ENCODE peak calls at places on chromosomes 3 and 15, in four cellular contexts. One of them, this sample, is unnamed.

GRCh38 chr15:77597804-77598453 is 34.8 kb downstream of the LINGO1 start:
- DNase-seq in body of pancreas: no peak
- DNase-seq in lower lobe of right lung: no peak
- DNase-seq in HepG2: no peak
- DNase-seq in this sample: no peak

GRCh38 chr3:183307749-183308148 is 54.7 kb downstream of the B3GNT5 start:
- DNase-seq in body of pancreas: no peak
- DNase-seq in lower lobe of right lung: no peak
- DNase-seq in HepG2: no peak
- DNase-seq in this sample: no peak

GRCh38 chr3:124774841-124775402 is 44.7 kb downstream of the UMPS start:
- DNase-seq in body of pancreas: no peak
- DNase-seq in lower lobe of right lung: no peak
- DNase-seq in HepG2: no peak
- DNase-seq in this sample: no peak

GRCh38 chr3:123068227-123069020 is 1.6 kb downstream of the PDIA5 start:
- DNase-seq in body of pancreas: no peak
- DNase-seq in lower lobe of right lung: no peak
- DNase-seq in HepG2: peak
- DNase-seq in this sample: no peak

GRCh38 chr3:120163816-120164215 is 69.6 kb upstream of the GSK3B start:
- DNase-seq in body of pancreas: no peak
- DNase-seq in lower lobe of right lung: no peak
- DNase-seq in HepG2: no peak
- DNase-seq in this sample: no peak

GRCh38 chr3:169771651-169772529 is 1.3 kb upstream of the MYNN start:
- DNase-seq in body of pancreas: peak
- DNase-seq in lower lobe of right lung: peak
- DNase-seq in HepG2: peak
- DNase-seq in this sample: peak

GRCh38 chr15:70156781-70157261 is 59.1 kb upstream of the TLE3 start:
- DNase-seq in body of pancreas: peak
- DNase-seq in lower lobe of right lung: no peak
- DNase-seq in HepG2: no peak
- DNase-seq in this sample: no peak

GRCh38 chr3:134242649-134243637 is 7.7 kb downstream of the RYK start:
- DNase-seq in body of pancreas: no peak
- DNase-seq in lower lobe of right lung: no peak
- DNase-seq in HepG2: peak
- DNase-seq in this sample: peak

GRCh38 chr3:11498646-11499045 is 145.1 kb downstream of the VGLL4 start:
- DNase-seq in body of pancreas: peak
- DNase-seq in lower lobe of right lung: peak
- DNase-seq in HepG2: peak
- DNase-seq in this sample: no peak

GRCh38 chr3:195224156-195224979 is 46.6 kb downstream of the XXYLT1 start:
- DNase-seq in body of pancreas: no peak
- DNase-seq in lower lobe of right lung: no peak
- DNase-seq in HepG2: no peak
- DNase-seq in this sample: no peak

GRCh38 chr3:107910713-107911259 is 180.0 kb downstream of the CD47 start:
- DNase-seq in body of pancreas: no peak
- DNase-seq in lower lobe of right lung: no peak
- DNase-seq in HepG2: no peak
- DNase-seq in this sample: no peak

GRCh38 chr3:23669541-23670255 is 136.1 kb upstream of the UBE2E1 start:
- DNase-seq in body of pancreas: no peak
- DNase-seq in lower lobe of right lung: no peak
- DNase-seq in HepG2: no peak
- DNase-seq in this sample: no peak

GRCh38 chr3:194802125-194802433 is 116.4 kb downstream of the FAM43A start:
- DNase-seq in body of pancreas: no peak
- DNase-seq in lower lobe of right lung: no peak
- DNase-seq in HepG2: no peak
- DNase-seq in this sample: no peak

DNA sequence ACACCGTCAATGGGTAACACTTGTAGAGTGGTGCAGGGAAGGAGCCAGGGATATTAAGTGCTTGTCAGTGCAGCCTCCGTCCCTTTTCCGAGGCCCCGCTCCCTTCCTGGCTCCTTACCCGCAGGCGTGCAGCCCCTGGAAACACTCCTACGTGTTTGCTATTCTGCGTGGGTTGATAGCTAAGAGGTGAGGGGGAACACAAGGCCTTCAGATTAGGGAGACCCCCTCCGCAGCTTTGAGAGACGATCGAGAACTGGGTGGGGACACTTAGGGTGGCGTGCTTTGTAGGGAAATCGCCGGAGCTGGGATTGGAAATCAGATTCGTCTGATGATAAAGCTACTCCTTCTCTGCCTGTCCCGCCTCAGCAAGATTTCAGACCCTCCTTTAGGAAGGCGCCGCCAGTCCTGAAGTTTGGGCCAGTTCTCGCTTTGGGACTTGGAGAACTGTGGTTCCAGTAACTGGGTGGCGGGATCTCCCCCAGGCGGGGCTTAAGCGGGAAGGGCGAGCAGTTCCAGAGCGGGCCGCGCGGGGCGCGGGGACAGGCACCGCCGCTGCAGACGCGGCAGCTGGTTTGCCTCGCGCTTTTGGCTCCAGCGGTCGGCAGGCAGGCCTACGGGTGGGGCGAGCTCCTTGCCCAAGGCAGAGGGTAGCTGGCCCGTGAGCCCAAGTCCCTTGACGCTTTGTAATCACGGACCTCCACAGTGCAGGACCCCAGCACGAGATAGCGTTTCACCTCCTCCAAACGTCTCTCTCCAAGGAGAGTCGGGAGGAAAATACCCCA is 8.0 kb upstream of the FAM107A start:
- DNase-seq in body of pancreas: peak
- DNase-seq in lower lobe of right lung: peak
- DNase-seq in HepG2: peak
- DNase-seq in this sample: peak
- TF ChIP-seq CTCF in body of pancreas: peak
- TF ChIP-seq CTCF in lower lobe of right lung: peak
- TF ChIP-seq CTCF in HepG2: peak
- TF ChIP-seq CTCF in this sample: peak

DNA sequence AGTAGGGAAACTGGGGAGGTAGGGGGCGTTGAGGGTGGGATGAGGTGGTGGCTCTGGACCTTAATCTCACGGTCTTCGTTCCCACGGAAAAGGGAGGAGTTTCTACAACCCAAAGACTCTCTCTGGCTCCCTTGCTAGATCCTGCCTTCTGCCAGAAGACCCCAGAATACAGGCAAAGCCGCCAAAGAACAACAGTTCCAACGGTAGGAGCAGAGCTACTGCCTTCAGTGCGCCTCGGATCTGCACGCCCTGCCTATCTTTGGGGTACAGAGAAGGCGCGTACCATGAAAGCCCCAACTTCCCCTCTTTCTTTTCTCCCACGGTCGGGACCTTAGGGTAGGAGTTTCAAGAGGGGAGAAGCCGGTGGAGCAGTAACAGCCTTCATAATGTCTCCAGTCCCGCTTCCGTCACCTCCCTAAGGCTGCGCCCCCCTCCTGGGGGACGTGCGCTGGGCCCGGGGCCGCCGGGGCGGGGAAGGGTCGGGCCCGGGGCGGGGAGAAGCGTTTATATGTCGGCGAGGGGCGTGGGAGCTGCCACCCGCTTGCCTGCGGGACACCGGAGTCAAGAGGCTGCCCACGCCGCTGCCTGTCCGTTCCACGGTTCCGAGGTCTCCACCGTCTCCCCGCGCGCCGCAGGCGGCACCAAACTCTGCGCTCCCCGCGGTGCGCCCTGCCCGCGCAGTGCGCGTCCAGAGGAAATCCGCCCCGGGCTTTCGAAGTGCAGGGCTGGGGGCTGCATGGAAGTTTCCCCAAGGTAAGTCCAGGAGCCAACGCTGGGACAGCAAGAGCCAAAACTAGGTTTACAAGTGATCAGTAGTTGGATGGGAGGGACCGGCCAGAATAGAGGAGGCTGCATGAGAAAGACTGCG is at the start of gene COL6A6:
- DNase-seq in body of pancreas: no peak
- DNase-seq in lower lobe of right lung: no peak
- DNase-seq in HepG2: no peak
- DNase-seq in this sample: no peak
- H3K4me3 ChIP-seq in body of pancreas: no peak
- H3K4me3 ChIP-seq in lower lobe of right lung: peak
- H3K4me3 ChIP-seq in HepG2: no peak
- H3K4me3 ChIP-seq in this sample: no peak

GRCh38 chr15:81814882-81815455 is 230.8 kb downstream of the MEX3B start:
- DNase-seq in body of pancreas: no peak
- DNase-seq in lower lobe of right lung: no peak
- DNase-seq in HepG2: no peak
- DNase-seq in this sample: no peak

GRCh38 chr15:81813215-81813614 is 232.6 kb downstream of the MEX3B start:
- DNase-seq in body of pancreas: no peak
- DNase-seq in lower lobe of right lung: no peak
- DNase-seq in HepG2: no peak
- DNase-seq in this sample: no peak

GRCh38 chr15:81809543-81809942 is 236.3 kb downstream of the MEX3B start:
- DNase-seq in body of pancreas: no peak
- DNase-seq in lower lobe of right lung: no peak
- DNase-seq in HepG2: peak
- DNase-seq in this sample: no peak
- TF ChIP-seq CTCF in body of pancreas: peak
- TF ChIP-seq CTCF in lower lobe of right lung: no peak
- TF ChIP-seq CTCF in HepG2: peak
- TF ChIP-seq CTCF in this sample: peak

GRCh38 chr15:73928971-73929627 is 2.8 kb downstream of the LOXL1 start:
- DNase-seq in body of pancreas: no peak
- DNase-seq in lower lobe of right lung: peak
- DNase-seq in HepG2: no peak
- DNase-seq in this sample: no peak
- H3K4me3 ChIP-seq in body of pancreas: no peak
- H3K4me3 ChIP-seq in lower lobe of right lung: no peak
- H3K4me3 ChIP-seq in HepG2: no peak
- H3K4me3 ChIP-seq in this sample: peak

This sample was measured in HFF-Myc.